ENCODE peak calls at places on chromosomes 2 and 18, in eight cellular contexts. Q is stimulated activated CD4-positive, alpha-beta T cell treated with anti-CD3 and anti-CD28 coated beads, Interleukin-12 subunit alpha, Interleukin-12 subunit beta, amount 100 ng/mL, for 4 hours; Y is activated T-cell treated with anti-CD3 and anti-CD28 coated beads for 1 hour; E is H9; N is cardiac fibroblast; P is neuronal stem cell; I is RPMI7951; Z is GM23248. D is an unnamed sample.

GRCh38 chr2:153808675-153809074 is 63.0 kb upstream of the GALNT13 start:
- DNase-seq in Q (no peak), Y (no peak), E (no peak), N (no peak), P (no peak), I (no peak), Z (no peak), D (no peak)

GRCh38 chr2:122734756-122735155 is 979.3 kb downstream of the TSN start:
- DNase-seq in Q (no peak), Y (no peak), E (peak), N (peak), P (no peak), I (peak), Z (peak), D (no peak)

GRCh38 chr2:177245010-177245422 is 19.5 kb downstream of the NFE2L2 start:
- DNase-seq in Q (no peak), Y (no peak), E (no peak), N (peak), P (no peak), I (peak), Z (peak), D (peak)

GRCh38 chr2:62144689-62145477 is 51.0 kb upstream of the B3GNT2 start:
- DNase-seq in Q (no peak), Y (no peak), E (no peak), N (no peak), P (no peak), I (no peak), Z (no peak), D (no peak)

GRCh38 chr2:193963472-193964119 is 1693.4 kb upstream of the SLC39A10 start:
- DNase-seq in Q (no peak), Y (no peak), E (no peak), N (peak), P (no peak), I (peak), Z (peak), D (peak)

GRCh38 chr2:215770668-215771067 is 242.7 kb downstream of the MREG start:
- DNase-seq in Q (no peak), Y (no peak), E (no peak), N (no peak), P (no peak), I (no peak), Z (no peak), D (no peak)

GRCh38 chr2:232389327-232389726 is 10.8 kb downstream of the ALPP start:
- DNase-seq in Q (no peak), Y (no peak), E (no peak), N (no peak), P (no peak), I (no peak), Z (peak), D (no peak)

GRCh38 chr2:109440507-109441156 is 173.1 kb downstream of the SEPTIN10 start:
- DNase-seq in Q (no peak), Y (no peak), E (no peak), N (peak), P (no peak), I (no peak), Z (no peak), D (no peak)

GRCh38 chr2:15643791-15644588 is 52.3 kb downstream of the DDX1 start:
- DNase-seq in Q (no peak), Y (no peak), E (no peak), N (peak), P (no peak), I (no peak), Z (no peak), D (no peak)

GRCh38 chr2:98615481-98615880 is 7.1 kb downstream of the UNC50 start:
- DNase-seq in Q (no peak), Y (no peak), E (no peak), N (no peak), P (no peak), I (no peak), Z (peak), D (no peak)

GRCh38 chr2:143083636-143084035 is 45.6 kb upstream of the ARHGAP15 start:
- DNase-seq in Q (no peak), Y (no peak), E (no peak), N (peak), P (no peak), I (peak), Z (peak), D (no peak)

GRCh38 chr18:46401486-46402115 is 255.4 kb downstream of the LOXHD1 start:
- DNase-seq in Q (no peak), Y (no peak), E (no peak), N (no peak), P (no peak), I (no peak), Z (no peak), D (no peak)

GRCh38 chr18:67600781-67601180 is 84.3 kb upstream of the DSEL start:
- DNase-seq in Q (no peak), Y (no peak), E (no peak), N (peak), P (no peak), I (peak), Z (peak), D (peak)

GRCh38 chr2:219475278-219475677 is 23.4 kb upstream of the GMPPA start:
- DNase-seq in Q (no peak), Y (no peak), E (no peak), N (no peak), P (no peak), I (no peak), Z (no peak), D (no peak)

GRCh38 chr2:13533524-13533922 is 816.8 kb downstream of the TRIB2 start:
- DNase-seq in Q (no peak), Y (no peak), E (no peak), N (no peak), P (no peak), I (no peak), Z (no peak), D (no peak)